ENCODE peak calls at places on chromosomes 1 and 21, in eight cellular contexts. One of them, this sample, is unnamed.

GRCh38 chr1:109894823-109895719 is 15.6 kb upstream of the CSF1 start:
- DNase-seq in AG09309: no peak
- DNase-seq in fibroblast of pulmonary artery: no peak
- DNase-seq in cardiac septum: no peak
- DNase-seq in central memory CD4-positive, alpha-beta T cell: no peak
- DNase-seq in activated CD4-positive, CD25-positive, alpha-beta regulatory T cell treated with anti-CD3 and anti-CD28 coated beads, Interleukin-2, amount 50 U/mL, for 72 hours: no peak
- DNase-seq in HFFc6: no peak
- DNase-seq in GM13977: peak
- DNase-seq in this sample: no peak

GRCh38 chr21:22351076-22351475 is 1352.9 kb downstream of the NCAM2 start:
- DNase-seq in HFFc6: no peak
- DNase-seq in AG09309: no peak
- DNase-seq in fibroblast of pulmonary artery: no peak
- DNase-seq in central memory CD4-positive, alpha-beta T cell: no peak
- DNase-seq in activated CD4-positive, CD25-positive, alpha-beta regulatory T cell treated with anti-CD3 and anti-CD28 coated beads, Interleukin-2, amount 50 U/mL, for 72 hours: no peak
- DNase-seq in GM13977: no peak
- DNase-seq in cardiac septum: no peak
- DNase-seq in this sample: peak

GRCh38 chr1:207831517-207832327 is 79.2 kb downstream of the CD34 start:
- DNase-seq in activated CD4-positive, CD25-positive, alpha-beta regulatory T cell treated with anti-CD3 and anti-CD28 coated beads, Interleukin-2, amount 50 U/mL, for 72 hours: no peak
- DNase-seq in HFFc6: no peak
- DNase-seq in cardiac septum: peak
- DNase-seq in GM13977: peak
- DNase-seq in central memory CD4-positive, alpha-beta T cell: peak
- DNase-seq in AG09309: no peak
- DNase-seq in fibroblast of pulmonary artery: no peak
- DNase-seq in this sample: peak

GRCh38 chr1:201181323-201181722 is 9.3 kb upstream of the IGFN1 start:
- DNase-seq in HFFc6: no peak
- DNase-seq in fibroblast of pulmonary artery: no peak
- DNase-seq in GM13977: no peak
- DNase-seq in cardiac septum: peak
- DNase-seq in AG09309: no peak
- DNase-seq in activated CD4-positive, CD25-positive, alpha-beta regulatory T cell treated with anti-CD3 and anti-CD28 coated beads, Interleukin-2, amount 50 U/mL, for 72 hours: no peak
- DNase-seq in central memory CD4-positive, alpha-beta T cell: no peak
- DNase-seq in this sample: no peak

GRCh38 chr1:115198938-115199337 is 109.6 kb upstream of the TSPAN2 start:
- DNase-seq in central memory CD4-positive, alpha-beta T cell: no peak
- DNase-seq in cardiac septum: no peak
- DNase-seq in HFFc6: peak
- DNase-seq in AG09309: no peak
- DNase-seq in activated CD4-positive, CD25-positive, alpha-beta regulatory T cell treated with anti-CD3 and anti-CD28 coated beads, Interleukin-2, amount 50 U/mL, for 72 hours: no peak
- DNase-seq in fibroblast of pulmonary artery: peak
- DNase-seq in GM13977: no peak
- DNase-seq in this sample: peak

GRCh38 chr1:148353461-148354283 is 129.4 kb downstream of the PPIAL4G start:
- DNase-seq in GM13977: no peak
- DNase-seq in cardiac septum: no peak
- DNase-seq in activated CD4-positive, CD25-positive, alpha-beta regulatory T cell treated with anti-CD3 and anti-CD28 coated beads, Interleukin-2, amount 50 U/mL, for 72 hours: no peak
- DNase-seq in HFFc6: peak
- DNase-seq in central memory CD4-positive, alpha-beta T cell: no peak
- DNase-seq in fibroblast of pulmonary artery: peak
- DNase-seq in AG09309: no peak
- DNase-seq in this sample: peak

GRCh38 chr1:234256359-234256758 is 116.9 kb upstream of the COA6 start:
- DNase-seq in central memory CD4-positive, alpha-beta T cell: no peak
- DNase-seq in AG09309: no peak
- DNase-seq in GM13977: no peak
- DNase-seq in cardiac septum: no peak
- DNase-seq in HFFc6: peak
- DNase-seq in activated CD4-positive, CD25-positive, alpha-beta regulatory T cell treated with anti-CD3 and anti-CD28 coated beads, Interleukin-2, amount 50 U/mL, for 72 hours: no peak
- DNase-seq in fibroblast of pulmonary artery: no peak
- DNase-seq in this sample: peak

GRCh38 chr1:243447844-243448243 is 192.0 kb downstream of the SDCCAG8 start:
- DNase-seq in central memory CD4-positive, alpha-beta T cell: no peak
- DNase-seq in GM13977: no peak
- DNase-seq in activated CD4-positive, CD25-positive, alpha-beta regulatory T cell treated with anti-CD3 and anti-CD28 coated beads, Interleukin-2, amount 50 U/mL, for 72 hours: no peak
- DNase-seq in fibroblast of pulmonary artery: no peak
- DNase-seq in AG09309: no peak
- DNase-seq in HFFc6: no peak
- DNase-seq in cardiac septum: no peak
- DNase-seq in this sample: peak

GRCh38 chr1:196558424-196558823 is 49.8 kb downstream of the KCNT2 start:
- DNase-seq in central memory CD4-positive, alpha-beta T cell: no peak
- DNase-seq in HFFc6: peak
- DNase-seq in GM13977: no peak
- DNase-seq in AG09309: peak
- DNase-seq in fibroblast of pulmonary artery: peak
- DNase-seq in activated CD4-positive, CD25-positive, alpha-beta regulatory T cell treated with anti-CD3 and anti-CD28 coated beads, Interleukin-2, amount 50 U/mL, for 72 hours: no peak
- DNase-seq in cardiac septum: no peak
- DNase-seq in this sample: peak

GRCh38 chr1:7042322-7043231 is 257.3 kb downstream of the CAMTA1 start:
- DNase-seq in AG09309: no peak
- DNase-seq in GM13977: peak
- DNase-seq in cardiac septum: peak
- DNase-seq in activated CD4-positive, CD25-positive, alpha-beta regulatory T cell treated with anti-CD3 and anti-CD28 coated beads, Interleukin-2, amount 50 U/mL, for 72 hours: no peak
- DNase-seq in fibroblast of pulmonary artery: peak
- DNase-seq in HFFc6: peak
- DNase-seq in central memory CD4-positive, alpha-beta T cell: no peak
- DNase-seq in this sample: peak

This sample was measured in epithelial cell of esophagus.